ENCODE peak calls at places on chromosomes 5 and 9, in ten cellular contexts. One of them, this sample, is unnamed.

GRCh38 chr5:174755103-174755502 is 30.7 kb downstream of the MSX2 start:
- DNase-seq in A549: no peak
- DNase-seq in activated T-helper 1 cell treated with anti-CD3 and anti-CD28 coated beads, Interleukin-2, amount 50 U/mL, for 16 hours: no peak
- DNase-seq in NCI-H1092 treated with DMSO at 0.1 percent for 48 hours: no peak
- DNase-seq in Peyer's patch: no peak
- DNase-seq in HCT116: no peak
- DNase-seq in activated CD8-positive, alpha-beta memory T cell treated with anti-CD3 and anti-CD28 coated beads, Interleukin-2, amount 10 ng/mL, durations not matched to agents 7 days and 5 days: no peak
- DNase-seq in CD4-positive, alpha-beta T cell: no peak
- DNase-seq in GM13976: no peak
- DNase-seq in astrocyte of the spinal cord: peak
- DNase-seq in this sample: no peak

GRCh38 chr5:124007675-124008398 is 495.9 kb downstream of the CSNK1G3 start:
- DNase-seq in activated CD8-positive, alpha-beta memory T cell treated with anti-CD3 and anti-CD28 coated beads, Interleukin-2, amount 10 ng/mL, durations not matched to agents 7 days and 5 days: no peak
- DNase-seq in NCI-H1092 treated with DMSO at 0.1 percent for 48 hours: no peak
- DNase-seq in GM13976: no peak
- DNase-seq in A549: no peak
- DNase-seq in activated T-helper 1 cell treated with anti-CD3 and anti-CD28 coated beads, Interleukin-2, amount 50 U/mL, for 16 hours: no peak
- DNase-seq in Peyer's patch: no peak
- DNase-seq in CD4-positive, alpha-beta T cell: no peak
- DNase-seq in HCT116: peak
- DNase-seq in astrocyte of the spinal cord: no peak
- DNase-seq in this sample: no peak

GRCh38 chr5:68482199-68482598 is 266.6 kb downstream of the PIK3R1 start:
- DNase-seq in HCT116: no peak
- DNase-seq in GM13976: no peak
- DNase-seq in Peyer's patch: no peak
- DNase-seq in activated CD8-positive, alpha-beta memory T cell treated with anti-CD3 and anti-CD28 coated beads, Interleukin-2, amount 10 ng/mL, durations not matched to agents 7 days and 5 days: no peak
- DNase-seq in CD4-positive, alpha-beta T cell: no peak
- DNase-seq in A549: no peak
- DNase-seq in activated T-helper 1 cell treated with anti-CD3 and anti-CD28 coated beads, Interleukin-2, amount 50 U/mL, for 16 hours: no peak
- DNase-seq in NCI-H1092 treated with DMSO at 0.1 percent for 48 hours: no peak
- DNase-seq in astrocyte of the spinal cord: no peak
- DNase-seq in this sample: no peak

GRCh38 chr5:32390819-32391591 is 53.5 kb downstream of the ZFR start:
- DNase-seq in astrocyte of the spinal cord: peak
- DNase-seq in CD4-positive, alpha-beta T cell: no peak
- DNase-seq in Peyer's patch: no peak
- DNase-seq in activated CD8-positive, alpha-beta memory T cell treated with anti-CD3 and anti-CD28 coated beads, Interleukin-2, amount 10 ng/mL, durations not matched to agents 7 days and 5 days: no peak
- DNase-seq in A549: no peak
- DNase-seq in activated T-helper 1 cell treated with anti-CD3 and anti-CD28 coated beads, Interleukin-2, amount 50 U/mL, for 16 hours: no peak
- DNase-seq in GM13976: no peak
- DNase-seq in HCT116: peak
- DNase-seq in NCI-H1092 treated with DMSO at 0.1 percent for 48 hours: no peak
- DNase-seq in this sample: peak

GRCh38 chr5:128290152-128290858 is 206.7 kb downstream of the SLC12A2 start:
- DNase-seq in astrocyte of the spinal cord: peak
- DNase-seq in NCI-H1092 treated with DMSO at 0.1 percent for 48 hours: no peak
- DNase-seq in HCT116: no peak
- DNase-seq in activated CD8-positive, alpha-beta memory T cell treated with anti-CD3 and anti-CD28 coated beads, Interleukin-2, amount 10 ng/mL, durations not matched to agents 7 days and 5 days: no peak
- DNase-seq in A549: no peak
- DNase-seq in Peyer's patch: no peak
- DNase-seq in GM13976: no peak
- DNase-seq in activated T-helper 1 cell treated with anti-CD3 and anti-CD28 coated beads, Interleukin-2, amount 50 U/mL, for 16 hours: no peak
- DNase-seq in CD4-positive, alpha-beta T cell: no peak
- DNase-seq in this sample: no peak

GRCh38 chr5:150116667-150117395 is 30.5 kb upstream of the CSF1R start:
- DNase-seq in NCI-H1092 treated with DMSO at 0.1 percent for 48 hours: no peak
- DNase-seq in A549: no peak
- DNase-seq in CD4-positive, alpha-beta T cell: no peak
- DNase-seq in GM13976: no peak
- DNase-seq in HCT116: no peak
- DNase-seq in Peyer's patch: no peak
- DNase-seq in activated CD8-positive, alpha-beta memory T cell treated with anti-CD3 and anti-CD28 coated beads, Interleukin-2, amount 10 ng/mL, durations not matched to agents 7 days and 5 days: no peak
- DNase-seq in astrocyte of the spinal cord: no peak
- DNase-seq in activated T-helper 1 cell treated with anti-CD3 and anti-CD28 coated beads, Interleukin-2, amount 50 U/mL, for 16 hours: no peak
- DNase-seq in this sample: no peak

GRCh38 chr9:7388755-7389154 is 410.8 kb downstream of the DMAC1 start:
- DNase-seq in A549: no peak
- DNase-seq in activated CD8-positive, alpha-beta memory T cell treated with anti-CD3 and anti-CD28 coated beads, Interleukin-2, amount 10 ng/mL, durations not matched to agents 7 days and 5 days: no peak
- DNase-seq in NCI-H1092 treated with DMSO at 0.1 percent for 48 hours: no peak
- DNase-seq in CD4-positive, alpha-beta T cell: no peak
- DNase-seq in activated T-helper 1 cell treated with anti-CD3 and anti-CD28 coated beads, Interleukin-2, amount 50 U/mL, for 16 hours: no peak
- DNase-seq in astrocyte of the spinal cord: no peak
- DNase-seq in GM13976: no peak
- DNase-seq in Peyer's patch: no peak
- DNase-seq in HCT116: no peak
- DNase-seq in this sample: no peak

GRCh38 chr9:33186457-33187168 is 19.5 kb upstream of the B4GALT1 start:
- DNase-seq in astrocyte of the spinal cord: no peak
- DNase-seq in CD4-positive, alpha-beta T cell: no peak
- DNase-seq in GM13976: no peak
- DNase-seq in activated CD8-positive, alpha-beta memory T cell treated with anti-CD3 and anti-CD28 coated beads, Interleukin-2, amount 10 ng/mL, durations not matched to agents 7 days and 5 days: no peak
- DNase-seq in NCI-H1092 treated with DMSO at 0.1 percent for 48 hours: no peak
- DNase-seq in A549: no peak
- DNase-seq in activated T-helper 1 cell treated with anti-CD3 and anti-CD28 coated beads, Interleukin-2, amount 50 U/mL, for 16 hours: no peak
- DNase-seq in HCT116: no peak
- DNase-seq in Peyer's patch: no peak
- DNase-seq in this sample: no peak

GRCh38 chr5:74382864-74383618 is 257.5 kb downstream of the ENC1 start:
- DNase-seq in Peyer's patch: no peak
- DNase-seq in activated CD8-positive, alpha-beta memory T cell treated with anti-CD3 and anti-CD28 coated beads, Interleukin-2, amount 10 ng/mL, durations not matched to agents 7 days and 5 days: no peak
- DNase-seq in CD4-positive, alpha-beta T cell: no peak
- DNase-seq in activated T-helper 1 cell treated with anti-CD3 and anti-CD28 coated beads, Interleukin-2, amount 50 U/mL, for 16 hours: no peak
- DNase-seq in astrocyte of the spinal cord: peak
- DNase-seq in NCI-H1092 treated with DMSO at 0.1 percent for 48 hours: no peak
- DNase-seq in A549: no peak
- DNase-seq in GM13976: no peak
- DNase-seq in HCT116: no peak
- DNase-seq in this sample: peak

GRCh38 chr5:66769839-66770617 is 173.8 kb downstream of the MAST4 start:
- DNase-seq in astrocyte of the spinal cord: peak
- DNase-seq in GM13976: no peak
- DNase-seq in activated CD8-positive, alpha-beta memory T cell treated with anti-CD3 and anti-CD28 coated beads, Interleukin-2, amount 10 ng/mL, durations not matched to agents 7 days and 5 days: no peak
- DNase-seq in CD4-positive, alpha-beta T cell: no peak
- DNase-seq in HCT116: no peak
- DNase-seq in activated T-helper 1 cell treated with anti-CD3 and anti-CD28 coated beads, Interleukin-2, amount 50 U/mL, for 16 hours: no peak
- DNase-seq in NCI-H1092 treated with DMSO at 0.1 percent for 48 hours: peak
- DNase-seq in Peyer's patch: no peak
- DNase-seq in A549: no peak
- DNase-seq in this sample: no peak

GRCh38 chr5:97363577-97363976 is 180.5 kb upstream of the RIOK2 start:
- DNase-seq in activated T-helper 1 cell treated with anti-CD3 and anti-CD28 coated beads, Interleukin-2, amount 50 U/mL, for 16 hours: no peak
- DNase-seq in A549: no peak
- DNase-seq in CD4-positive, alpha-beta T cell: no peak
- DNase-seq in NCI-H1092 treated with DMSO at 0.1 percent for 48 hours: no peak
- DNase-seq in activated CD8-positive, alpha-beta memory T cell treated with anti-CD3 and anti-CD28 coated beads, Interleukin-2, amount 10 ng/mL, durations not matched to agents 7 days and 5 days: no peak
- DNase-seq in astrocyte of the spinal cord: no peak
- DNase-seq in Peyer's patch: no peak
- DNase-seq in GM13976: no peak
- DNase-seq in HCT116: no peak
- DNase-seq in this sample: no peak

GRCh38 chr9:20898885-20899554 is 132.4 kb downstream of the HACD4 start:
- DNase-seq in Peyer's patch: no peak
- DNase-seq in A549: no peak
- DNase-seq in GM13976: no peak
- DNase-seq in NCI-H1092 treated with DMSO at 0.1 percent for 48 hours: no peak
- DNase-seq in CD4-positive, alpha-beta T cell: no peak
- DNase-seq in HCT116: no peak
- DNase-seq in astrocyte of the spinal cord: peak
- DNase-seq in activated CD8-positive, alpha-beta memory T cell treated with anti-CD3 and anti-CD28 coated beads, Interleukin-2, amount 10 ng/mL, durations not matched to agents 7 days and 5 days: no peak
- DNase-seq in activated T-helper 1 cell treated with anti-CD3 and anti-CD28 coated beads, Interleukin-2, amount 50 U/mL, for 16 hours: no peak
- DNase-seq in this sample: no peak

GRCh38 chr9:102551346-102551745 is 443.8 kb upstream of the CYLC2 start:
- DNase-seq in astrocyte of the spinal cord: no peak
- DNase-seq in GM13976: no peak
- DNase-seq in CD4-positive, alpha-beta T cell: no peak
- DNase-seq in activated T-helper 1 cell treated with anti-CD3 and anti-CD28 coated beads, Interleukin-2, amount 50 U/mL, for 16 hours: no peak
- DNase-seq in activated CD8-positive, alpha-beta memory T cell treated with anti-CD3 and anti-CD28 coated beads, Interleukin-2, amount 10 ng/mL, durations not matched to agents 7 days and 5 days: no peak
- DNase-seq in NCI-H1092 treated with DMSO at 0.1 percent for 48 hours: no peak
- DNase-seq in A549: no peak
- DNase-seq in HCT116: no peak
- DNase-seq in Peyer's patch: no peak
- DNase-seq in this sample: no peak

GRCh38 chr5:107104774-107105050 is 566.0 kb downstream of the EFNA5 start:
- DNase-seq in activated T-helper 1 cell treated with anti-CD3 and anti-CD28 coated beads, Interleukin-2, amount 50 U/mL, for 16 hours: no peak
- DNase-seq in A549: peak
- DNase-seq in NCI-H1092 treated with DMSO at 0.1 percent for 48 hours: peak
- DNase-seq in activated CD8-positive, alpha-beta memory T cell treated with anti-CD3 and anti-CD28 coated beads, Interleukin-2, amount 10 ng/mL, durations not matched to agents 7 days and 5 days: no peak
- DNase-seq in astrocyte of the spinal cord: no peak
- DNase-seq in Peyer's patch: no peak
- DNase-seq in HCT116: no peak
- DNase-seq in CD4-positive, alpha-beta T cell: no peak
- DNase-seq in GM13976: no peak
- DNase-seq in this sample: no peak

GRCh38 chr5:134175874-134176522 is 752 bp downstream of the SKP1 start:
- DNase-seq in CD4-positive, alpha-beta T cell: no peak
- DNase-seq in GM13976: no peak
- DNase-seq in activated T-helper 1 cell treated with anti-CD3 and anti-CD28 coated beads, Interleukin-2, amount 50 U/mL, for 16 hours: no peak
- DNase-seq in HCT116: no peak
- DNase-seq in Peyer's patch: no peak
- DNase-seq in A549: no peak
- DNase-seq in astrocyte of the spinal cord: peak
- DNase-seq in activated CD8-positive, alpha-beta memory T cell treated with anti-CD3 and anti-CD28 coated beads, Interleukin-2, amount 10 ng/mL, durations not matched to agents 7 days and 5 days: peak
- DNase-seq in NCI-H1092 treated with DMSO at 0.1 percent for 48 hours: no peak
- DNase-seq in this sample: peak

GRCh38 chr5:81525690-81526089 is 131.8 kb upstream of the ACOT12 start:
- DNase-seq in activated CD8-positive, alpha-beta memory T cell treated with anti-CD3 and anti-CD28 coated beads, Interleukin-2, amount 10 ng/mL, durations not matched to agents 7 days and 5 days: no peak
- DNase-seq in Peyer's patch: no peak
- DNase-seq in astrocyte of the spinal cord: peak
- DNase-seq in HCT116: no peak
- DNase-seq in A549: no peak
- DNase-seq in NCI-H1092 treated with DMSO at 0.1 percent for 48 hours: no peak
- DNase-seq in CD4-positive, alpha-beta T cell: no peak
- DNase-seq in activated T-helper 1 cell treated with anti-CD3 and anti-CD28 coated beads, Interleukin-2, amount 50 U/mL, for 16 hours: no peak
- DNase-seq in GM13976: no peak
- DNase-seq in this sample: no peak

GRCh38 chr9:124839612-124840299 is 13.5 kb upstream of the WDR38 start:
- DNase-seq in A549: peak
- DNase-seq in activated CD8-positive, alpha-beta memory T cell treated with anti-CD3 and anti-CD28 coated beads, Interleukin-2, amount 10 ng/mL, durations not matched to agents 7 days and 5 days: no peak
- DNase-seq in GM13976: no peak
- DNase-seq in Peyer's patch: no peak
- DNase-seq in NCI-H1092 treated with DMSO at 0.1 percent for 48 hours: peak
- DNase-seq in astrocyte of the spinal cord: no peak
- DNase-seq in activated T-helper 1 cell treated with anti-CD3 and anti-CD28 coated beads, Interleukin-2, amount 50 U/mL, for 16 hours: no peak
- DNase-seq in HCT116: peak
- DNase-seq in CD4-positive, alpha-beta T cell: no peak
- DNase-seq in this sample: no peak

GRCh38 chr9:18115131-18115530 is 358.8 kb upstream of the ADAMTSL1 start:
- DNase-seq in Peyer's patch: no peak
- DNase-seq in NCI-H1092 treated with DMSO at 0.1 percent for 48 hours: no peak
- DNase-seq in CD4-positive, alpha-beta T cell: no peak
- DNase-seq in HCT116: no peak
- DNase-seq in astrocyte of the spinal cord: no peak
- DNase-seq in A549: no peak
- DNase-seq in activated T-helper 1 cell treated with anti-CD3 and anti-CD28 coated beads, Interleukin-2, amount 50 U/mL, for 16 hours: no peak
- DNase-seq in activated CD8-positive, alpha-beta memory T cell treated with anti-CD3 and anti-CD28 coated beads, Interleukin-2, amount 10 ng/mL, durations not matched to agents 7 days and 5 days: no peak
- DNase-seq in GM13976: no peak
- DNase-seq in this sample: no peak

GRCh38 chr9:762217-762616 is 79.3 kb upstream of the DMRT1 start:
- DNase-seq in GM13976: no peak
- DNase-seq in astrocyte of the spinal cord: no peak
- DNase-seq in activated CD8-positive, alpha-beta memory T cell treated with anti-CD3 and anti-CD28 coated beads, Interleukin-2, amount 10 ng/mL, durations not matched to agents 7 days and 5 days: no peak
- DNase-seq in CD4-positive, alpha-beta T cell: no peak
- DNase-seq in NCI-H1092 treated with DMSO at 0.1 percent for 48 hours: no peak
- DNase-seq in HCT116: no peak
- DNase-seq in Peyer's patch: no peak
- DNase-seq in activated T-helper 1 cell treated with anti-CD3 and anti-CD28 coated beads, Interleukin-2, amount 50 U/mL, for 16 hours: no peak
- DNase-seq in A549: no peak
- DNase-seq in this sample: no peak

GRCh38 chr5:40995816-40996586 is 75.1 kb downstream of the MROH2B start:
- DNase-seq in GM13976: no peak
- DNase-seq in astrocyte of the spinal cord: no peak
- DNase-seq in activated T-helper 1 cell treated with anti-CD3 and anti-CD28 coated beads, Interleukin-2, amount 50 U/mL, for 16 hours: no peak
- DNase-seq in A549: no peak
- DNase-seq in Peyer's patch: no peak
- DNase-seq in CD4-positive, alpha-beta T cell: no peak
- DNase-seq in NCI-H1092 treated with DMSO at 0.1 percent for 48 hours: no peak
- DNase-seq in HCT116: no peak
- DNase-seq in activated CD8-positive, alpha-beta memory T cell treated with anti-CD3 and anti-CD28 coated beads, Interleukin-2, amount 10 ng/mL, durations not matched to agents 7 days and 5 days: no peak
- DNase-seq in this sample: no peak

GRCh38 chr5:172118891-172119290 is 69.1 kb downstream of the STK10 start:
- DNase-seq in Peyer's patch: no peak
- DNase-seq in HCT116: no peak
- DNase-seq in activated CD8-positive, alpha-beta memory T cell treated with anti-CD3 and anti-CD28 coated beads, Interleukin-2, amount 10 ng/mL, durations not matched to agents 7 days and 5 days: no peak
- DNase-seq in astrocyte of the spinal cord: no peak
- DNase-seq in activated T-helper 1 cell treated with anti-CD3 and anti-CD28 coated beads, Interleukin-2, amount 50 U/mL, for 16 hours: no peak
- DNase-seq in CD4-positive, alpha-beta T cell: no peak
- DNase-seq in A549: no peak
- DNase-seq in GM13976: no peak
- DNase-seq in NCI-H1092 treated with DMSO at 0.1 percent for 48 hours: no peak
- DNase-seq in this sample: no peak

GRCh38 chr9:68458918-68459317 is 81.8 kb downstream of the TMEM252 start:
- DNase-seq in CD4-positive, alpha-beta T cell: no peak
- DNase-seq in GM13976: no peak
- DNase-seq in astrocyte of the spinal cord: no peak
- DNase-seq in A549: no peak
- DNase-seq in NCI-H1092 treated with DMSO at 0.1 percent for 48 hours: no peak
- DNase-seq in Peyer's patch: no peak
- DNase-seq in activated CD8-positive, alpha-beta memory T cell treated with anti-CD3 and anti-CD28 coated beads, Interleukin-2, amount 10 ng/mL, durations not matched to agents 7 days and 5 days: no peak
- DNase-seq in HCT116: no peak
- DNase-seq in activated T-helper 1 cell treated with anti-CD3 and anti-CD28 coated beads, Interleukin-2, amount 50 U/mL, for 16 hours: no peak
- DNase-seq in this sample: no peak

GRCh38 chr9:98491231-98491651 is 217.5 kb downstream of the GABBR2 start:
- DNase-seq in activated CD8-positive, alpha-beta memory T cell treated with anti-CD3 and anti-CD28 coated beads, Interleukin-2, amount 10 ng/mL, durations not matched to agents 7 days and 5 days: no peak
- DNase-seq in Peyer's patch: no peak
- DNase-seq in astrocyte of the spinal cord: no peak
- DNase-seq in activated T-helper 1 cell treated with anti-CD3 and anti-CD28 coated beads, Interleukin-2, amount 50 U/mL, for 16 hours: no peak
- DNase-seq in A549: no peak
- DNase-seq in NCI-H1092 treated with DMSO at 0.1 percent for 48 hours: no peak
- DNase-seq in HCT116: no peak
- DNase-seq in CD4-positive, alpha-beta T cell: no peak
- DNase-seq in GM13976: no peak
- DNase-seq in this sample: no peak

GRCh38 chr5:59656351-59657254 is 236.9 kb downstream of the PDE4D start:
- DNase-seq in activated CD8-positive, alpha-beta memory T cell treated with anti-CD3 and anti-CD28 coated beads, Interleukin-2, amount 10 ng/mL, durations not matched to agents 7 days and 5 days: no peak
- DNase-seq in activated T-helper 1 cell treated with anti-CD3 and anti-CD28 coated beads, Interleukin-2, amount 50 U/mL, for 16 hours: no peak
- DNase-seq in Peyer's patch: no peak
- DNase-seq in A549: no peak
- DNase-seq in NCI-H1092 treated with DMSO at 0.1 percent for 48 hours: no peak
- DNase-seq in CD4-positive, alpha-beta T cell: no peak
- DNase-seq in GM13976: no peak
- DNase-seq in HCT116: no peak
- DNase-seq in astrocyte of the spinal cord: no peak
- DNase-seq in this sample: no peak

GRCh38 chr9:83701769-83702168 is 6.0 kb downstream of the UBQLN1 start:
- DNase-seq in NCI-H1092 treated with DMSO at 0.1 percent for 48 hours: no peak
- DNase-seq in activated T-helper 1 cell treated with anti-CD3 and anti-CD28 coated beads, Interleukin-2, amount 50 U/mL, for 16 hours: no peak
- DNase-seq in activated CD8-positive, alpha-beta memory T cell treated with anti-CD3 and anti-CD28 coated beads, Interleukin-2, amount 10 ng/mL, durations not matched to agents 7 days and 5 days: no peak
- DNase-seq in astrocyte of the spinal cord: peak
- DNase-seq in CD4-positive, alpha-beta T cell: no peak
- DNase-seq in GM13976: no peak
- DNase-seq in Peyer's patch: no peak
- DNase-seq in HCT116: no peak
- DNase-seq in A549: no peak
- DNase-seq in this sample: no peak

GRCh38 chr9:105114318-105114717 is 130.1 kb upstream of the SLC44A1 start:
- DNase-seq in NCI-H1092 treated with DMSO at 0.1 percent for 48 hours: no peak
- DNase-seq in A549: no peak
- DNase-seq in astrocyte of the spinal cord: no peak
- DNase-seq in HCT116: no peak
- DNase-seq in GM13976: no peak
- DNase-seq in CD4-positive, alpha-beta T cell: no peak
- DNase-seq in activated T-helper 1 cell treated with anti-CD3 and anti-CD28 coated beads, Interleukin-2, amount 50 U/mL, for 16 hours: no peak
- DNase-seq in activated CD8-positive, alpha-beta memory T cell treated with anti-CD3 and anti-CD28 coated beads, Interleukin-2, amount 10 ng/mL, durations not matched to agents 7 days and 5 days: peak
- DNase-seq in Peyer's patch: no peak
- DNase-seq in this sample: no peak

GRCh38 chr5:141513627-141514329 is 24.9 kb downstream of the PCDHGC5 start:
- DNase-seq in A549: no peak
- DNase-seq in CD4-positive, alpha-beta T cell: peak
- DNase-seq in activated CD8-positive, alpha-beta memory T cell treated with anti-CD3 and anti-CD28 coated beads, Interleukin-2, amount 10 ng/mL, durations not matched to agents 7 days and 5 days: peak
- DNase-seq in NCI-H1092 treated with DMSO at 0.1 percent for 48 hours: peak
- DNase-seq in activated T-helper 1 cell treated with anti-CD3 and anti-CD28 coated beads, Interleukin-2, amount 50 U/mL, for 16 hours: peak
- DNase-seq in Peyer's patch: no peak
- DNase-seq in HCT116: no peak
- DNase-seq in astrocyte of the spinal cord: peak
- DNase-seq in GM13976: peak
- DNase-seq in this sample: no peak

GRCh38 chr5:56692359-56693219 is 122.8 kb upstream of the MAP3K1 start:
- DNase-seq in Peyer's patch: no peak
- DNase-seq in activated T-helper 1 cell treated with anti-CD3 and anti-CD28 coated beads, Interleukin-2, amount 50 U/mL, for 16 hours: no peak
- DNase-seq in astrocyte of the spinal cord: no peak
- DNase-seq in activated CD8-positive, alpha-beta memory T cell treated with anti-CD3 and anti-CD28 coated beads, Interleukin-2, amount 10 ng/mL, durations not matched to agents 7 days and 5 days: no peak
- DNase-seq in GM13976: peak
- DNase-seq in HCT116: no peak
- DNase-seq in CD4-positive, alpha-beta T cell: no peak
- DNase-seq in NCI-H1092 treated with DMSO at 0.1 percent for 48 hours: no peak
- DNase-seq in A549: no peak
- DNase-seq in this sample: no peak

This sample was measured in PC-9.